ENCODE peak calls at places on chromosomes 13 and 19, in nine cellular contexts. T is AG08396; W is activated naive CD4-positive, alpha-beta T cell treated with anti-CD3 and anti-CD28 coated beads, Interleukin-2, amount 10 ng/mL, durations not matched to agents 7 days and 5 days; H is colonic mucosa; Y is mesendoderm; A is Calu3; S is iPS-NIHi11; I is stimulated activated CD8-positive, alpha-beta memory T cell treated with anti-CD3 and anti-CD28 coated beads, Interleukin-12 subunit alpha, Interleukin-12 subunit beta, amount 100 ng/mL, for 4 hours; U is effector CD8-positive, alpha-beta T cell. X is an unnamed sample.

GRCh38 chr19:49347835-49348234 is 12.6 kb downstream of the CD37 start:
- DNase-seq in T (peak; percentile 88), W (no peak), H (no peak), Y (peak; percentile 96), A (peak; percentile 39), S (peak; percentile 75), I (no peak), U (no peak), X (peak; percentile 60)

GRCh38 chr19:55867101-55867500 is 30.8 kb downstream of the NLRP4 start:
- DNase-seq in T (no peak), W (no peak), H (no peak), Y (no peak), A (no peak), S (no peak), I (no peak), U (no peak), X (no peak)

GRCh38 chr13:32969516-32969941 is 46.7 kb upstream of the KL start:
- DNase-seq in T (peak; percentile 64), W (no peak), H (no peak), Y (no peak), A (no peak), S (no peak), I (no peak), U (no peak), X (no peak)

GRCh38 chr13:91154553-91154952 is 192.9 kb upstream of the MIR17HG start:
- DNase-seq in T (no peak), W (no peak), H (no peak), Y (peak; percentile 46), A (no peak), S (peak; percentile 17), I (no peak), U (no peak), X (no peak)

GRCh38 chr19:19146000-19146608 is 7.8 kb upstream of the TMEM161A start:
- DNase-seq in T (peak; percentile 88), W (peak; percentile 90), H (peak; percentile 88), Y (peak; percentile 72), A (peak; percentile 84), S (peak; percentile 92), I (peak; percentile 64), U (peak; percentile 84), X (peak; percentile 50)

GRCh38 chr19:35780717-35781116 is 5.4 kb downstream of the ARHGAP33 start:
- DNase-seq in T (no peak), W (no peak), H (no peak), Y (no peak), A (no peak), S (no peak), I (no peak), U (no peak), X (no peak)

GRCh38 chr19:48123907-48124675 is 13.5 kb upstream of the PLA2G4C start:
- DNase-seq in T (peak; percentile 54), W (no peak), H (no peak), Y (no peak), A (peak; percentile 71), S (no peak), I (no peak), U (no peak), X (no peak)

GRCh38 chr19:496333-496634 is at the start of gene MADCAM1:
- DNase-seq in T (no peak), W (no peak), H (no peak), Y (no peak), A (no peak), S (peak; percentile 37), I (no peak), U (no peak), X (no peak)

GRCh38 chr19:29771708-29772415 is 39.9 kb upstream of the CCNE1 start:
- DNase-seq in T (peak; percentile 85), W (peak; percentile 55), H (peak; percentile 33), Y (peak; percentile 74), A (peak; percentile 79), S (peak; percentile 85), I (no peak), U (peak; percentile 2), X (no peak)

GRCh38 chr13:99386495-99386894 is 79.3 kb upstream of the GPR183 start:
- DNase-seq in T (no peak), W (no peak), H (no peak), Y (peak; percentile 37), A (no peak), S (no peak), I (no peak), U (no peak), X (no peak)

GRCh38 chr13:111665691-111666095 is 345.3 kb downstream of the TEX29 start:
- DNase-seq in T (no peak), W (no peak), H (no peak), Y (no peak), A (no peak), S (no peak), I (no peak), U (no peak), X (no peak)